ENCODE peak calls at places on chromosomes 5 and 9, in ten cellular contexts. A is body of pancreas; T is adrenal gland; H is heart right ventricle; J is tibial nerve; V is endothelial cell of umbilical vein; O is CD8-positive, alpha-beta T cell; N is RWPE2; W is brain microvascular endothelial cell; C is heart left ventricle. M is an unnamed sample.

GRCh38 chr5:40599676-40600075 is 80.0 kb upstream of the PTGER4 start:
- DNase-seq in C (no peak), H (no peak), J (no peak), W (no peak), N (no peak), T (no peak), O (no peak), A (no peak), V (no peak), M (no peak)

GRCh38 chr9:8860925-8861324 is 1061.3 kb upstream of the DMAC1 start:
- DNase-seq in J (no peak), T (no peak), H (no peak), A (no peak), W (peak), N (no peak), O (no peak), C (no peak), V (no peak), M (no peak)

GRCh38 chr5:3006961-3007551 is 255.6 kb upstream of the IRX2 start:
- DNase-seq in O (no peak), H (no peak), J (no peak), N (peak), T (peak), C (no peak), W (no peak), A (no peak), V (no peak), M (no peak)

GRCh38 chr5:133220851-133221674 is 169.2 kb downstream of the HSPA4 start:
- DNase-seq in A (no peak), O (no peak), J (no peak), C (no peak), T (peak), V (peak), W (peak), N (no peak), H (no peak), M (no peak)

GRCh38 chr5:33409435-33410146 is 31.2 kb upstream of the TARS1 start:
- DNase-seq in N (no peak), W (no peak), H (no peak), O (no peak), T (peak), A (peak), J (peak), V (no peak), C (no peak), M (no peak)

GRCh38 chr5:61055434-61056006 is 106.7 kb downstream of the SMIM15 start:
- DNase-seq in A (peak), J (no peak), N (no peak), C (no peak), T (no peak), O (no peak), V (peak), W (peak), H (no peak), M (peak)

GRCh38 chr5:113050606-113051391 is 74.2 kb downstream of the DCP2 start:
- DNase-seq in V (peak), O (no peak), J (peak), A (peak), W (peak), H (no peak), C (no peak), N (no peak), T (no peak), M (peak)

GRCh38 chr9:134243778-134244467 is 79.6 kb upstream of the RNU6ATAC start:
- DNase-seq in T (peak), O (peak), C (no peak), W (no peak), N (no peak), A (peak), H (no peak), J (peak), V (no peak), M (no peak)

GRCh38 chr9:471320-471719 is 256.7 kb downstream of the DOCK8 start:
- DNase-seq in C (no peak), V (no peak), O (no peak), N (no peak), J (no peak), H (no peak), T (no peak), W (no peak), A (no peak), M (no peak)

GRCh38 chr5:91401175-91401574 is 18.1 kb upstream of the ARRDC3 start:
- DNase-seq in J (no peak), V (no peak), O (no peak), A (no peak), W (no peak), N (no peak), H (no peak), T (no peak), C (no peak), M (no peak)

GRCh38 chr5:172660974-172661373 is 19.9 kb downstream of the NEURL1B start:
- DNase-seq in J (no peak), H (no peak), T (no peak), W (no peak), N (no peak), O (no peak), C (no peak), V (no peak), A (no peak), M (no peak)

GRCh38 chr5:172659909-172660628 is 19.0 kb downstream of the NEURL1B start:
- DNase-seq in O (no peak), A (peak), W (peak), N (peak), H (peak), C (peak), V (no peak), T (peak), J (peak), M (peak)

GRCh38 chr5:172658869-172659513 is 17.9 kb downstream of the NEURL1B start:
- DNase-seq in N (no peak), A (peak), H (peak), J (no peak), C (peak), W (no peak), V (no peak), T (peak), O (no peak), M (no peak)

GRCh38 chr5:172658391-172658790 is 17.3 kb downstream of the NEURL1B start:
- DNase-seq in C (no peak), N (no peak), H (no peak), J (no peak), O (no peak), A (no peak), T (no peak), W (no peak), V (no peak), M (no peak)

GRCh38 chr5:172659570-172659908 is 18.5 kb downstream of the NEURL1B start:
- DNase-seq in J (no peak), T (no peak), W (no peak), N (no peak), C (no peak), A (no peak), H (no peak), O (no peak), V (no peak), M (no peak)
- H3K27ac ChIP-seq in J (peak), T (peak), W (no peak), N (peak), C (peak), A (peak), H (peak), O (no peak), V (no peak), M (peak)

DNA sequence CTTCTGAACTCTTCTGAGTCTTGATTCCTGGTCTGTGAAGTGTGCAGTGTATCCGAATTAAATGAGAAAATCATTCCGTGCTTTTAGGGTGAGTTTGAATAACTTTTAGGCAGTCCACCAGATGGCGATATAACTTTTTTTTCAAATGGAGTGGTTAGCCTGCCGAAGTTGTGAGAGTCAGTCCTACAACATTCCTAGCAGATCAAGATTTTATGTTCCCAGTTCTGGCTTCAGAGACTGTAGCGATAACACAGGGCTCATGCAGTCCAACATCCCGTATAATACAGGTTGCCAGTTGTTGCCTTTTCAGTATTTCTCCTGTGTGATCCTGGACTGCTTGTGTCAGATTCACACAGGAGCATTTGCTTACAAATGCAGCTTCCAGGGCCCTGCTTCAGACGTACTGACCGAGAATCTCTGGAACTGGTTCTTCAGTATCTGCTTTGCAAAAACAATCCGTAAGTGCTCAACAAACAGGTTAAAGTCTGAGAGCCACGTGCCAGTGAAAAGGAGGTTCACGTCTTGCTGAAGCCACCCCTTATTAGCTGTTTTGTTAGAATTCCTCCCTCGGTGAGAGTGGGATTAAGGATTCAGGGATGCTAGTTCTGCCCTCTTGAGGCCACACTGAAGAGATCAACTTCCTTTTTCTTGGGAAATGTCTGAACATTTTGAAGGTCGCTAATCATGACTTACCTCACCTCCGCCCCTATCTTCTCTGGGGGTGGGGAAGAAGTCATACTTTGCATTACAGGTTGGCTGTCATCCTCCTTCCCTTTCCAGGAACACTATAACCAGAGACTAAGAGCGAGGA is 22.8 kb downstream of the SMIM3 start:
- DNase-seq in T (peak), H (peak), O (no peak), V (peak), W (no peak), J (peak), N (no peak), A (peak), C (peak), M (peak)
- TF ChIP-seq CTCF in T (peak), H (peak), O (peak), V (peak), W (peak), J (peak), N (peak), A (peak), C (peak), M (peak)

GRCh38 chr9:136960938-136961275 is 8.8 kb downstream of the LCN12 start:
- DNase-seq in W (no peak), A (no peak), J (no peak), C (no peak), H (no peak), T (no peak), N (no peak), O (no peak), V (no peak), M (no peak)
- H3K27ac ChIP-seq in W (no peak), A (no peak), J (peak), C (no peak), H (no peak), T (no peak), N (no peak), O (peak), V (no peak), M (peak)

GRCh38 chr9:114138537-114138936 is 16.8 kb upstream of the COL27A1 start:
- DNase-seq in V (no peak), J (peak), N (no peak), T (peak), A (no peak), H (no peak), C (no peak), W (no peak), O (no peak), M (no peak)
- TF ChIP-seq CTCF in V (no peak), J (no peak), N (no peak), T (no peak), A (no peak), H (no peak), C (no peak), W (no peak), O (no peak), M (no peak)

GRCh38 chr9:14310247-14310646 is 3.7 kb downstream of the NFIB start:
- DNase-seq in W (no peak), T (no peak), N (no peak), V (peak), O (no peak), H (no peak), C (no peak), J (no peak), A (no peak), M (no peak)
- H3K27ac ChIP-seq in W (no peak), T (no peak), N (peak), V (peak), O (no peak), H (peak), C (peak), J (no peak), A (peak), M (no peak)